ENCODE peak calls at places on chromosomes 4 and X, in four cellular contexts. One of them, this sample, is unnamed.

GRCh38 chr4:158856852-158857251 is 88.0 kb downstream of the FNIP2 start:
- DNase-seq in nephron progenitor cell: no peak
- DNase-seq in IMR-90: peak; percentile 68
- DNase-seq in OCI-LY7: peak; percentile 48
- DNase-seq in this sample: peak; percentile 57

GRCh38 chr4:44652002-44652401 is 577 bp upstream of the YIPF7 start:
- DNase-seq in nephron progenitor cell: no peak
- DNase-seq in IMR-90: no peak
- DNase-seq in OCI-LY7: no peak
- DNase-seq in this sample: no peak

GRCh38 chrX:10042055-10042454 is 74.9 kb downstream of the CLDN34 start:
- DNase-seq in OCI-LY7: no peak
- DNase-seq in nephron progenitor cell: no peak
- DNase-seq in IMR-90: no peak
- DNase-seq in this sample: no peak

GRCh38 chrX:126785539-126785938 is 34.0 kb upstream of the PRR32 start:
- DNase-seq in nephron progenitor cell: no peak
- DNase-seq in IMR-90: no peak
- DNase-seq in OCI-LY7: no peak
- DNase-seq in this sample: no peak

GRCh38 chr4:67035986-67036385 is 509.3 kb downstream of the CENPC start:
- DNase-seq in IMR-90: no peak
- DNase-seq in OCI-LY7: no peak
- DNase-seq in nephron progenitor cell: no peak
- DNase-seq in this sample: no peak

GRCh38 chr4:85603437-85604336 is 128.7 kb downstream of the ARHGAP24 start:
- DNase-seq in nephron progenitor cell: no peak
- DNase-seq in IMR-90: no peak
- DNase-seq in OCI-LY7: peak; percentile 12
- DNase-seq in this sample: peak; percentile 12

GRCh38 chr4:32909722-32910121 is 2189.6 kb downstream of the PCDH7 start:
- DNase-seq in nephron progenitor cell: no peak
- DNase-seq in OCI-LY7: no peak
- DNase-seq in IMR-90: no peak
- DNase-seq in this sample: no peak

GRCh38 chr4:94766856-94767255 is 9.1 kb downstream of the BMPR1B start:
- DNase-seq in IMR-90: peak; percentile 60
- DNase-seq in nephron progenitor cell: no peak
- DNase-seq in OCI-LY7: no peak
- DNase-seq in this sample: no peak

GRCh38 chr4:25703731-25704388 is 48.2 kb downstream of the SLC34A2 start:
- DNase-seq in IMR-90: peak; percentile 35
- DNase-seq in OCI-LY7: no peak
- DNase-seq in nephron progenitor cell: no peak
- DNase-seq in this sample: peak; percentile 37

GRCh38 chr4:124899997-124900396 is 187.5 kb upstream of the ANKRD50 start:
- DNase-seq in nephron progenitor cell: no peak
- DNase-seq in OCI-LY7: no peak
- DNase-seq in IMR-90: no peak
- DNase-seq in this sample: no peak

GRCh38 chr4:143743591-143743990 is 43.1 kb upstream of the FREM3 start:
- DNase-seq in nephron progenitor cell: no peak
- DNase-seq in IMR-90: no peak
- DNase-seq in OCI-LY7: no peak
- DNase-seq in this sample: no peak

GRCh38 chrX:16807976-16808542 is 21.8 kb downstream of the TXLNG start:
- DNase-seq in IMR-90: peak; percentile 68
- DNase-seq in OCI-LY7: no peak
- DNase-seq in nephron progenitor cell: no peak
- DNase-seq in this sample: peak; percentile 30

GRCh38 chr4:129614581-129614980 is 518.6 kb downstream of the C4orf33 start:
- DNase-seq in nephron progenitor cell: no peak
- DNase-seq in IMR-90: no peak
- DNase-seq in OCI-LY7: no peak
- DNase-seq in this sample: no peak

GRCh38 chr4:126992910-126993309 is 639.8 kb upstream of the INTU start:
- DNase-seq in nephron progenitor cell: no peak
- DNase-seq in OCI-LY7: no peak
- DNase-seq in IMR-90: no peak
- DNase-seq in this sample: no peak

GRCh38 chr4:7662507-7662846 is 227.7 kb upstream of the PSAPL1 start:
- DNase-seq in OCI-LY7: no peak
- DNase-seq in IMR-90: no peak
- DNase-seq in nephron progenitor cell: no peak
- DNase-seq in this sample: no peak

GRCh38 chr4:65538571-65538970 is 131.7 kb downstream of the EPHA5 start:
- DNase-seq in IMR-90: peak; percentile 0
- DNase-seq in OCI-LY7: no peak
- DNase-seq in nephron progenitor cell: no peak
- DNase-seq in this sample: no peak

GRCh38 chr4:133316874-133317273 is 167.8 kb downstream of the PCDH10 start:
- DNase-seq in nephron progenitor cell: no peak
- DNase-seq in IMR-90: no peak
- DNase-seq in OCI-LY7: no peak
- DNase-seq in this sample: no peak

GRCh38 chr4:55865228-55865806 is 11.9 kb downstream of the EXOC1 start:
- DNase-seq in IMR-90: peak; percentile 71
- DNase-seq in OCI-LY7: no peak
- DNase-seq in nephron progenitor cell: no peak
- DNase-seq in this sample: peak; percentile 46

GRCh38 chrX:119758682-119759332 is 419 bp downstream of the SOWAHD start:
- DNase-seq in IMR-90: no peak
- DNase-seq in OCI-LY7: no peak
- DNase-seq in nephron progenitor cell: peak; percentile 39
- DNase-seq in this sample: no peak

DNA sequence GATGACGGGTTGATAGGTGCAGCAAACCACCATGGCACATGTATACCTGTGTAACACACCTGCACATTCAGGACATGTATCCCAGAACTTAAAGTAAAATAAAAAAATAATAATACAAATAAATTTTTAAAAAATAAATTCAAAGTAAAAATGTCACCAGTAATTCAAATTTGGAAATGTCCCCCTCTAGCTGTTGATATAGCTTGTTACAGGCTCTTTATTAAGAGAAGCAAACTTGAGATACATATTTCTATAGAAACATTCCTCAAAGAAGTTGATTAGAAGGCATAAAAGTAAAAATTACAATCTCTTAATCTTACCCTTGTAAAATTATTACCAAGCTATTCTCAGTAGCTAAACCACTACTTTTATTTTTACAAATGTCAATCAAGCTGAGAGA is 1397.0 kb downstream of the FAM133A start:
- DNase-seq in nephron progenitor cell: no peak
- DNase-seq in OCI-LY7: no peak
- DNase-seq in IMR-90: no peak
- DNase-seq in this sample: no peak
- TF ChIP-seq CTCF in nephron progenitor cell: peak; percentile 23
- TF ChIP-seq CTCF in OCI-LY7: no peak
- TF ChIP-seq CTCF in IMR-90: peak; percentile 36
- TF ChIP-seq CTCF in this sample: peak; percentile 65

DNA sequence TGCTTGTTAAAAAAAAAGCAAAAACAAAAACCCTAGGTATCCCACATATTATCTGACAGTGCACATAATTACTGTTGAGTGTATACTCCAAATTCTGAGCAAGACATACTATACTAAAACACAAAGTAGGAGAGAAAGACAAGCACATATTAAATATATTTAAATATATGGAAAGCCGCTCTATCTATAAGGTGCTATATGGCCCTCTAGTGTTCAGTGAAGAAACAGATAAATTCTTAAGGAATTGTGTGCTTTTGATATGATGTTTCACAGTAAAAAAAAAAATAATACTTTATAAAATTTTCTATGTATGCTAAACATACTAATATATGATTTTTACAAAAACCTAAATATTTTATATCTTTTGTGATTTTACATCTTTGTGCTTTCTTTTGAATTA is 137.8 kb downstream of the FBXW7 start:
- DNase-seq in OCI-LY7: peak; percentile 7
- DNase-seq in IMR-90: peak; percentile 29
- DNase-seq in nephron progenitor cell: no peak
- DNase-seq in this sample: peak; percentile 9
- TF ChIP-seq CTCF in OCI-LY7: peak; percentile 73
- TF ChIP-seq CTCF in IMR-90: peak; percentile 45
- TF ChIP-seq CTCF in nephron progenitor cell: peak; percentile 58
- TF ChIP-seq CTCF in this sample: peak; percentile 80

GRCh38 chr4:84493092-84493850 is 5.8 kb downstream of the NKX6-1 start:
- DNase-seq in OCI-LY7: no peak
- DNase-seq in nephron progenitor cell: peak; percentile 74
- DNase-seq in IMR-90: peak; percentile 10
- DNase-seq in this sample: peak; percentile 9
- TF ChIP-seq CTCF in OCI-LY7: no peak
- TF ChIP-seq CTCF in nephron progenitor cell: no peak
- TF ChIP-seq CTCF in IMR-90: no peak
- TF ChIP-seq CTCF in this sample: no peak

DNA sequence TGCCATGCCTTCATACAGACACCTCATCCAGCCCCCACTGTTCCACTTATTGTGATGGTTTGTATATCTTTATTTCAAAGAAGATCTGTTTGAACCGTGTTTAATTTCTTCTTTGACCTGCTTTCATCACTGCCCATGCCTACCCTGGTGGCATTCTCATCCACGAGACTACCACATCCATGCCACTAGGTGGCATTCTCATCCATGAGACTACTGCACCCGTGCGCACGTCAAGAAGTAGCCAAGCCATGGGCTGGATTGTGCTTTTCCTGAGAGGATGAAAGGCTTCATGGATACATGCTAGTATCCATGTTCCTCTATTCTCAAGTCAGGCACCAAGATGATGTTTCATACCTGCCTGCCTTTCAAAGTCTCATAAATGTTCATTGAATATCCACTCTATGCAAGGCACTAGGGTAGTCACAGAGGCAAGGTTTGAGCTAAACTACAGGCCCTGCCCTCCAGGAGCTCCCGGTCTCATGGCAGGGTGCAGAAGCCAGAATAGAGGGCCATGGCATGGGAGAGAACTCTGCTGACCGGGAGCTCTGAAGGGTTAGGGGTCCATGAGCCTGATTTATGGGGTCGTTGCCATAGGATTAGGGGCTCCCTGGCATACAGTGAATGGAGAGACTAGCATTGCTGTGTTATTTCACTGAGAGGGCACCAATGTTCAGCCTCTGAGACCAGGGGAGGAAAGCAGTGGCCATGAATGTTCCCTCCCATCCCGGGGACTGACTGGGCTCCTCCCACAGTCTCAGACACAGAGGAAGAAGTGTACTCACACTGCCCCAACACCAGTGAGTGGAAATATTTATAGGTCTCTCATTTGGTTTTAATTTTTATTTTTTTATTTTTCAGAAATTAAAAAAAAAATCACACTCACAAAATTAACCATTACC is 24.8 kb upstream of the EOLA2 start:
- DNase-seq in nephron progenitor cell: peak; percentile 33
- DNase-seq in OCI-LY7: peak; percentile 39
- DNase-seq in IMR-90: peak; percentile 69
- DNase-seq in this sample: peak; percentile 28
- TF ChIP-seq CTCF in nephron progenitor cell: peak; percentile 49
- TF ChIP-seq CTCF in OCI-LY7: peak; percentile 74
- TF ChIP-seq CTCF in IMR-90: peak; percentile 75
- TF ChIP-seq CTCF in this sample: peak; percentile 83

GRCh38 chrX:139204903-139205667 is 325.5 kb upstream of the F9 start:
- DNase-seq in IMR-90: no peak
- DNase-seq in OCI-LY7: no peak
- DNase-seq in nephron progenitor cell: peak; percentile 70
- DNase-seq in this sample: no peak
- TF ChIP-seq CTCF in IMR-90: no peak
- TF ChIP-seq CTCF in OCI-LY7: no peak
- TF ChIP-seq CTCF in nephron progenitor cell: no peak
- TF ChIP-seq CTCF in this sample: no peak

GRCh38 chr4:145302725-145303124 is 122.3 kb upstream of the OTUD4 start:
- DNase-seq in OCI-LY7: no peak
- DNase-seq in IMR-90: no peak
- DNase-seq in nephron progenitor cell: no peak
- DNase-seq in this sample: peak; percentile 21
- TF ChIP-seq CTCF in OCI-LY7: no peak
- TF ChIP-seq CTCF in IMR-90: no peak
- TF ChIP-seq CTCF in nephron progenitor cell: no peak
- TF ChIP-seq CTCF in this sample: no peak